ENCODE peak calls at places on chromosomes 3 and 15, in five cellular contexts. One of them, this sample, is unnamed.

GRCh38 chr3:137165117-137165806 is 207.5 kb downstream of the IL20RB start:
- DNase-seq in left lung: no peak
- DNase-seq in heart right ventricle: no peak
- DNase-seq in tibial artery: no peak
- DNase-seq in GM23248: peak
- DNase-seq in this sample: no peak

GRCh38 chr3:182325213-182325941 is 467.9 kb upstream of the ATP11B start:
- DNase-seq in left lung: no peak
- DNase-seq in heart right ventricle: no peak
- DNase-seq in tibial artery: no peak
- DNase-seq in GM23248: no peak
- DNase-seq in this sample: no peak

GRCh38 chr3:146948161-146948560 is 343.0 kb upstream of the PLSCR5 start:
- DNase-seq in left lung: no peak
- DNase-seq in heart right ventricle: no peak
- DNase-seq in tibial artery: no peak
- DNase-seq in GM23248: no peak
- DNase-seq in this sample: no peak

GRCh38 chr3:192409838-192410683 is 317.3 kb downstream of the FGF12 start:
- DNase-seq in left lung: peak
- DNase-seq in heart right ventricle: peak
- DNase-seq in tibial artery: no peak
- DNase-seq in GM23248: peak
- DNase-seq in this sample: no peak

GRCh38 chr3:165339753-165340152 is 143.6 kb upstream of the SLITRK3 start:
- DNase-seq in left lung: no peak
- DNase-seq in heart right ventricle: no peak
- DNase-seq in tibial artery: no peak
- DNase-seq in GM23248: peak
- DNase-seq in this sample: no peak

GRCh38 chr15:94538280-94538679 is 306.9 kb downstream of the MCTP2 start:
- DNase-seq in left lung: no peak
- DNase-seq in heart right ventricle: no peak
- DNase-seq in tibial artery: no peak
- DNase-seq in GM23248: no peak
- DNase-seq in this sample: no peak

GRCh38 chr3:98564282-98565005 is 29.0 kb downstream of the CPOX start:
- DNase-seq in left lung: no peak
- DNase-seq in heart right ventricle: no peak
- DNase-seq in tibial artery: no peak
- DNase-seq in GM23248: no peak
- DNase-seq in this sample: no peak

GRCh38 chr3:101695779-101696372 is 9.4 kb upstream of the RPL24 start:
- DNase-seq in left lung: no peak
- DNase-seq in heart right ventricle: no peak
- DNase-seq in tibial artery: no peak
- DNase-seq in GM23248: peak
- DNase-seq in this sample: no peak

GRCh38 chr3:120129718-120130117 is 35.5 kb upstream of the GSK3B start:
- DNase-seq in left lung: no peak
- DNase-seq in heart right ventricle: no peak
- DNase-seq in tibial artery: no peak
- DNase-seq in GM23248: peak
- DNase-seq in this sample: no peak

GRCh38 chr3:69425249-69425648 is 39.4 kb upstream of the FRMD4B start:
- DNase-seq in left lung: no peak
- DNase-seq in heart right ventricle: no peak
- DNase-seq in tibial artery: no peak
- DNase-seq in GM23248: peak
- DNase-seq in this sample: no peak

GRCh38 chr3:84905556-84905920 is 53.3 kb upstream of the CADM2 start:
- DNase-seq in left lung: no peak
- DNase-seq in heart right ventricle: no peak
- DNase-seq in tibial artery: no peak
- DNase-seq in GM23248: no peak
- DNase-seq in this sample: no peak

GRCh38 chr3:32493437-32494414 is 8.9 kb downstream of the CMTM6 start:
- DNase-seq in left lung: no peak
- DNase-seq in heart right ventricle: no peak
- DNase-seq in tibial artery: no peak
- DNase-seq in GM23248: peak
- DNase-seq in this sample: no peak

GRCh38 chr15:74314897-74315438 is 52.5 kb downstream of the CYP11A1 start:
- DNase-seq in left lung: no peak
- DNase-seq in heart right ventricle: no peak
- DNase-seq in tibial artery: no peak
- DNase-seq in GM23248: no peak
- DNase-seq in this sample: no peak

GRCh38 chr3:45817788-45818523 is 21.6 kb upstream of the SLC6A20 start:
- DNase-seq in left lung: no peak
- DNase-seq in heart right ventricle: no peak
- DNase-seq in tibial artery: peak
- DNase-seq in GM23248: peak
- DNase-seq in this sample: no peak

GRCh38 chr3:174242311-174243041 is 616.7 kb upstream of the NAALADL2 start:
- DNase-seq in left lung: no peak
- DNase-seq in heart right ventricle: no peak
- DNase-seq in tibial artery: no peak
- DNase-seq in GM23248: peak
- DNase-seq in this sample: no peak

GRCh38 chr15:72195101-72195511 is 2.5 kb downstream of the GRAMD2A start:
- DNase-seq in left lung: no peak
- DNase-seq in heart right ventricle: no peak
- DNase-seq in tibial artery: no peak
- DNase-seq in GM23248: no peak
- DNase-seq in this sample: no peak

GRCh38 chr3:31164398-31164797 is 269.9 kb upstream of the GADL1 start:
- DNase-seq in left lung: no peak
- DNase-seq in heart right ventricle: no peak
- DNase-seq in tibial artery: no peak
- DNase-seq in GM23248: no peak
- DNase-seq in this sample: no peak

GRCh38 chr3:84547207-84547606 is 411.6 kb upstream of the CADM2 start:
- DNase-seq in left lung: no peak
- DNase-seq in heart right ventricle: no peak
- DNase-seq in tibial artery: no peak
- DNase-seq in GM23248: no peak
- DNase-seq in this sample: no peak

GRCh38 chr15:23073890-23074631 is 34.7 kb upstream of the TUBGCP5 start:
- DNase-seq in left lung: no peak
- DNase-seq in heart right ventricle: no peak
- DNase-seq in tibial artery: no peak
- DNase-seq in GM23248: no peak
- DNase-seq in this sample: peak

GRCh38 chr3:46298871-46299607 is 54.9 kb upstream of the CCR2 start:
- DNase-seq in left lung: no peak
- DNase-seq in heart right ventricle: no peak
- DNase-seq in tibial artery: no peak
- DNase-seq in GM23248: no peak
- DNase-seq in this sample: no peak

GRCh38 chr3:141403576-141403975 is 35.3 kb downstream of the ZBTB38 start:
- DNase-seq in left lung: no peak
- DNase-seq in heart right ventricle: no peak
- DNase-seq in tibial artery: no peak
- DNase-seq in GM23248: no peak
- DNase-seq in this sample: no peak
- H3K27ac ChIP-seq in left lung: peak
- H3K27ac ChIP-seq in heart right ventricle: peak
- H3K27ac ChIP-seq in tibial artery: peak
- H3K27ac ChIP-seq in GM23248: peak
- H3K27ac ChIP-seq in this sample: peak

GRCh38 chr15:91945385-91945784 is 91.9 kb downstream of the SLCO3A1 start:
- DNase-seq in left lung: no peak
- DNase-seq in heart right ventricle: no peak
- DNase-seq in tibial artery: no peak
- DNase-seq in GM23248: no peak
- DNase-seq in this sample: no peak
- H3K27ac ChIP-seq in left lung: no peak
- H3K27ac ChIP-seq in heart right ventricle: no peak
- H3K27ac ChIP-seq in tibial artery: no peak
- H3K27ac ChIP-seq in GM23248: no peak
- H3K27ac ChIP-seq in this sample: no peak

GRCh38 chr15:35757323-35757722 is 211.4 kb upstream of the DPH6 start:
- DNase-seq in left lung: no peak
- DNase-seq in heart right ventricle: no peak
- DNase-seq in tibial artery: no peak
- DNase-seq in GM23248: no peak
- DNase-seq in this sample: no peak

GRCh38 chr15:35756588-35756987 is 210.6 kb upstream of the DPH6 start:
- DNase-seq in left lung: no peak
- DNase-seq in heart right ventricle: no peak
- DNase-seq in tibial artery: no peak
- DNase-seq in GM23248: no peak
- DNase-seq in this sample: no peak

GRCh38 chr15:35755237-35755802 is 209.4 kb upstream of the DPH6 start:
- DNase-seq in left lung: no peak
- DNase-seq in heart right ventricle: no peak
- DNase-seq in tibial artery: no peak
- DNase-seq in GM23248: no peak
- DNase-seq in this sample: no peak

GRCh38 chr15:35753486-35753885 is 207.5 kb upstream of the DPH6 start:
- DNase-seq in left lung: no peak
- DNase-seq in heart right ventricle: no peak
- DNase-seq in tibial artery: no peak
- DNase-seq in GM23248: peak
- DNase-seq in this sample: no peak

DNA sequence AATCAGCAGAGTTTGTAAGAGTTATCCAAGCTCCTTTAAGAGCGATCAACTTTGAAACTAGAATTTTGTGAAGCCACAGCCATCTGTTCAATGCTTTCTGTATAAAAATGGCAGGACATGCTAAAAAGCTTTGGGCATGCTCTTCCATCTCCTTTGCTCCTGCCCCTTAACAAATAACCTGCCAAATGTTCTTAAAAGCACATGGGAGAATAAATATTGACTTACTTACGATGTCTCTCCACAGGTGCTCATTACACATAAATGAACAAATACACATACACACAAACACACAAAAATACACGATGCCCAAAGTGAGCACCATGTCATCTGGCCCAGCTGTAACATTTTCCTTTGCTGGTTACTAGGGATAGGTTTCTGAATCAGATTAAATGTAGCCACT is 211.8 kb upstream of the DPH6 start:
- DNase-seq in left lung: no peak
- DNase-seq in heart right ventricle: no peak
- DNase-seq in tibial artery: no peak
- DNase-seq in GM23248: no peak
- DNase-seq in this sample: no peak
- H3K27ac ChIP-seq in left lung: no peak
- H3K27ac ChIP-seq in heart right ventricle: no peak
- H3K27ac ChIP-seq in tibial artery: no peak
- H3K27ac ChIP-seq in GM23248: no peak
- H3K27ac ChIP-seq in this sample: no peak

GRCh38 chr15:68419301-68420175 is 12.4 kb downstream of the ITGA11 start:
- DNase-seq in left lung: no peak
- DNase-seq in heart right ventricle: no peak
- DNase-seq in tibial artery: no peak
- DNase-seq in GM23248: peak
- DNase-seq in this sample: no peak
- H3K27ac ChIP-seq in left lung: no peak
- H3K27ac ChIP-seq in heart right ventricle: peak
- H3K27ac ChIP-seq in tibial artery: peak
- H3K27ac ChIP-seq in GM23248: peak
- H3K27ac ChIP-seq in this sample: no peak

DNA sequence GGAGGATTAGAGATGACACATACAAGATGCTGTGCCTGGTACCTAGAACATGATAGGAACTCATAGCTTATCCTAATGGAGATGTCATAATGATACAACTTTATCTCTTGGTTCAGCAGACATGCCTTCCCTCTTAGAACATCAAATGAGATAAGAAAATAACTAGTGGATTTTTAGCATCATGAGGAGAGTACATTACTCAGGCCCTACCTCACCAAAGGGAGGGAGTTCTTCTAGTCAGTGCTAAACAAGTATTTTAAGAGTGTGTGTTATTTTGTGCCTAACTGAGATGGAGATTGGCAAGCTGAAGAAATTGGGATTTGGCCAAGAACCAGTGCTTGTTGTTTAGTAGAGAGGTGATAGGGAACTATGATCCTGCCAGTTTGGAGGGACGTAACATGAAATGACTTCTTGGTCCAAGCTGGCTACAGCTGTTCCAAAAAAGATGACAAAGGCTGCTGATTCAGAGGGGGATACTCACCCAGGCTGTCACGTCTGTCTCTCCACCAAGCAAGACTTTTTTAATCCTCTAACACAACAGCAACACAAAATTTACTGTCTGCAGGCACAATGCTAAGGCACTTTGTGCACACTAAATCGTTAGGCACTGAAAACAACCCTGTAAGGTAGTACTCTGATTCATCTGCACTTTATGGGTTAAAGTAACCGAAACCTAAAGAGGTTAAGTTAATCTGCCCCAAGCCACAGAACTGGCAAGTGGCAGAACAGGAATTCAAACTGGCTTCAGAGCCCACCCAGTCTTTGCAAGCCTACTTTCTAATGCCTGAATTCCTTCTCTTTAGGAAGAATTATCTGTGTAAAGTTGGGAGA is 126.5 kb downstream of the CMSS1 start:
- DNase-seq in left lung: no peak
- DNase-seq in heart right ventricle: no peak
- DNase-seq in tibial artery: peak
- DNase-seq in GM23248: no peak
- DNase-seq in this sample: no peak
- H3K27ac ChIP-seq in left lung: no peak
- H3K27ac ChIP-seq in heart right ventricle: no peak
- H3K27ac ChIP-seq in tibial artery: peak
- H3K27ac ChIP-seq in GM23248: no peak
- H3K27ac ChIP-seq in this sample: no peak

DNA sequence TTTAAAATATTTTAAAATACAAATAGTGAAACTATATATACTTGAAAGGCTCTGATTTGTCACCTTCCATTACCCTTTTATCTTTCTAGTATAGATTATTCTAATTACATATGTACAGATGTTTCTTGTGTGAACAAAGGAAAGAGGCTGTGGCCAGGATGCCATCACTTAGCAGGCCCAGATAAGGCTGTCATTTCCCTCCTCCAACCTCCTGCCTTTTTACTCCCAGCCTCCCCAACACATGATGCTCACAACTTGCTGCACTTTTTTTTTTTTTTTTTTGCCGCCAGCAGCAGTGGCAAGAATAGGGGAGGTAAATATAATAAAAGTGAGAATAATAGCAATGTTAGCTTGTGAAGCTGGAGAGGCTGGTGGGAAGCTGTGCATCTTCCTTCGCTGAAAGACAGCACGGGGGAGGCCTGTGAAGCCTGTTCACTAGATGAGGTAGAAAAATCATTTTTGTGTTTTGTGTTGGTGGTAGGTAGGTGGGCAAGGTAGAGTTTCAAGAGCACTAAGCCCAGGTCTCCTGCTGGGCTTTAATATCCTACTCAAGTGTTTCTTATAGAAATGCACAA is 42.4 kb upstream of the MYO5C start:
- DNase-seq in left lung: no peak
- DNase-seq in heart right ventricle: no peak
- DNase-seq in tibial artery: no peak
- DNase-seq in GM23248: no peak
- DNase-seq in this sample: no peak
- H3K27ac ChIP-seq in left lung: no peak
- H3K27ac ChIP-seq in heart right ventricle: no peak
- H3K27ac ChIP-seq in tibial artery: no peak
- H3K27ac ChIP-seq in GM23248: no peak
- H3K27ac ChIP-seq in this sample: no peak